ENCODE peak calls at places on chromosomes 7 and 10, in six cellular contexts. F is neuronal stem cell, Q is caudate nucleus, L is Peyer's patch, A is right atrium auricular region, X is esophagus muscularis mucosa. R is an unnamed sample.
A peak's percentile ranks its signal among the peaks of the same experiment; 100 is the strongest.

GRCh38 chr10:124630551-124630950 is 113.6 kb downstream of the FAM53B start:
- DNase-seq in F (no peak), A (no peak), X (no peak), L (no peak), Q (no peak), R (no peak)

GRCh38 chr10:114084225-114084624 is 40.6 kb downstream of the ADRB1 start:
- DNase-seq in Q (no peak), A (no peak), L (no peak), X (no peak), F (no peak), R (no peak)

GRCh38 chr10:121601458-121601857 is 3.2 kb upstream of the FGFR2 start:
- DNase-seq in X (no peak), A (no peak), F (no peak), Q (no peak), L (no peak), R (no peak)

GRCh38 chr7:521221-522070 is 1.8 kb upstream of the PDGFA start:
- DNase-seq in A (peak; percentile 79), L (peak; percentile 47), Q (peak; percentile 23), X (no peak), F (no peak), R (peak; percentile 48)

GRCh38 chr7:7408001-7408770 is 127.5 kb downstream of the COL28A1 start:
- DNase-seq in L (no peak), F (no peak), Q (no peak), A (no peak), X (no peak), R (no peak)

GRCh38 chr10:120511165-120511564 is 54.1 kb downstream of the PLPP4 start:
- DNase-seq in X (peak; percentile 10), L (no peak), Q (no peak), A (no peak), F (no peak), R (no peak)

GRCh38 chr7:86653919-86654659 is 10.4 kb downstream of the GRM3 start:
- DNase-seq in X (no peak), L (no peak), F (peak; percentile 29), A (no peak), Q (peak; percentile 69), R (peak; percentile 9)

GRCh38 chr7:2030475-2031456 is 202.0 kb downstream of the MAD1L1 start:
- DNase-seq in A (no peak), L (no peak), Q (no peak), F (no peak), X (no peak), R (no peak)

GRCh38 chr10:98258683-98259454 is 9.1 kb downstream of the LOXL4 start:
- DNase-seq in L (no peak), F (no peak), X (peak; percentile 57), A (peak; percentile 44), Q (no peak), R (no peak)

GRCh38 chr10:2897619-2898508 is 169.5 kb upstream of the PFKP start:
- DNase-seq in F (no peak), A (peak; percentile 47), L (no peak), Q (no peak), X (no peak), R (no peak)

GRCh38 chr10:124640538-124641231 is 103.5 kb downstream of the FAM53B start:
- DNase-seq in X (no peak), Q (no peak), A (no peak), L (peak; percentile 58), F (peak; percentile 45), R (no peak)

GRCh38 chr10:113303747-113304146 is 249.1 kb upstream of the HABP2 start:
- DNase-seq in Q (no peak), F (no peak), X (no peak), A (no peak), L (no peak), R (peak; percentile 26)

GRCh38 chr10:28249512-28249911 is 53.4 kb downstream of the MPP7 start:
- DNase-seq in X (no peak), A (no peak), L (no peak), Q (no peak), F (no peak), R (no peak)

GRCh38 chr7:137961200-137962177 is 40.4 kb downstream of the CREB3L2 start:
- DNase-seq in Q (no peak), X (no peak), F (no peak), L (no peak), A (no peak), R (no peak)

GRCh38 chr7:89695241-89695640 is 459.0 kb upstream of the STEAP1 start:
- DNase-seq in A (no peak), X (no peak), L (no peak), Q (no peak), F (no peak), R (no peak)

GRCh38 chr10:2948127-2948854 is 119.1 kb upstream of the PFKP start:
- DNase-seq in Q (no peak), F (no peak), L (no peak), X (no peak), A (no peak), R (no peak)

GRCh38 chr7:23235688-23236280 is 10.8 kb upstream of the GPNMB start:
- DNase-seq in F (no peak), Q (no peak), L (no peak), X (peak; percentile 78), A (no peak), R (peak; percentile 27)

GRCh38 chr7:151742713-151743480 is 134.0 kb downstream of the PRKAG2 start:
- DNase-seq in X (no peak), L (no peak), A (no peak), Q (no peak), F (peak; percentile 52), R (peak; percentile 31)

GRCh38 chr10:34719336-34719735 is 95.8 kb downstream of the PARD3 start:
- DNase-seq in Q (no peak), X (no peak), F (no peak), A (no peak), L (no peak), R (no peak)

GRCh38 chr10:120262857-120263547 is 194.0 kb upstream of the PLPP4 start:
- DNase-seq in L (no peak), A (no peak), F (no peak), X (no peak), Q (no peak), R (no peak)

GRCh38 chr7:158410720-158411119 is 176.9 kb downstream of the PTPRN2 start:
- DNase-seq in Q (no peak), F (no peak), A (no peak), X (no peak), L (no peak), R (no peak)

GRCh38 chr10:71077796-71078453 is 134.4 kb upstream of the UNC5B start:
- DNase-seq in F (no peak), L (no peak), Q (no peak), X (peak; percentile 29), A (peak; percentile 32), R (no peak)

GRCh38 chr10:53765311-53765710 is 992.7 kb upstream of the MBL2 start:
- DNase-seq in X (no peak), Q (no peak), L (no peak), F (no peak), A (no peak), R (no peak)

GRCh38 chr7:155455776-155456516 is 2.0 kb upstream of the EN2 start:
- DNase-seq in L (no peak), A (no peak), X (no peak), Q (no peak), F (no peak), R (no peak)

DNA sequence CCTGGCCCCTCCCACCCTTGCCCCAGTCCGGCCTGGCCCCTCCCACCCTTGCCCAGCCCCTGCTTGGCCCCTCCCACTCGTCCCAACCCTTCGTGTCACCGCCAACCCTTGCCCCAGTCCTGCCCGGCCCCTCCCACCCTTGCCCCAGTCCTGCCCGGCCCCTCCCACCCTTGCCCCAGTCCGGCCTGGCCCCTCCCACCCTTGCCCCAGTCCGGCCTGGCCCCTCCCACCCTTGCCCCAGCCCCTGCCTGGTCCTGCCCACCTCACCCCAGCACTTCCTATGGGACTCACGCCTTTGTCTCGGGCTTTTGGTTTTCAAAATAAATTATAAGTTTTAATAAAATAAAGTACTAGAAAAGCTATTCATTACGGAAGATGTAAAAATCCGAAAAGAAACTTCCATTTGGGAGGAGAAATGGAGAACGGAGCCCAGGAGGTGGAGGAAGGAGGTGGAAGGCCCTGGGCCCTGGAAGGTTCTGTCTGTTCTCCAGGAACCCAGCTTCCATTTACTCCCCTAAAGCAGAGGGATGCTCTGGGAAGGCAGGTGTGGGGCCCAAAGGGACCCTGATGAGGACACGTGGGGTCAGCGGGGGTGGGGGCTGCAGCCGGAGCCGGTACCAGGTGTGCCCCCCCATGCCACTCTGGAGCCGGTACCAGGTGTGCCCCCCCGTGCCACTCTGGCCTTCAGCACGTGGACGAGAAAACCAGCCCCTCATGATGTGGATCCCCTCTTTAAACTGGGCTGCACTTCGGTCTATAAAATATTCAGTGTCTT is 52.2 kb downstream of the PWWP2B start:
- DNase-seq in L (no peak), X (no peak), A (no peak), Q (no peak), F (no peak), R (no peak)
- H3K27ac ChIP-seq in L (peak overlapping the region; percentile 43), X (peak overlapping the region; percentile 59), A (no peak overlapping the region), Q (no peak overlapping the region), F (no peak overlapping the region), R (no peak overlapping the region)

DNA sequence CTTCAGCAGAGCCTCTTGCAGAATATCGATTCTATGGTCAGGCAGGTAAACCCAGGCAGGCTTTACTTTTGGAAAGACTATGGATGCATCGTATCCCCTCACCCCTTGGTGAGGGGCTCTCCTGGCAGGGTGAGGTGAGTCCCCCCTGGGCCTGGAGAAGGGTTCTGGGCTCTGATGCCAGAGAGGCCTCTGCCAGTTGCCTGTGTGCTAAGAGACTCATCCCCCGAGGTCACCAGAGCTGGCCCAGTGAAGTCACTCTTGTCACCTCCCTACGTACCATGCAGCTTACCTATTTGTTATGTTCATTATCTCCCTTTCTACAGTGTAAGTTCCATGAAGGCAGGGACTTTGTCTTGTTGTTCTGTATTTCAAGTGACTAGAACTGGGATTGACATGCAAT is 51.3 kb downstream of the TSPAN15 start:
- DNase-seq in Q (no peak), F (no peak), L (no peak), X (no peak), A (peak; percentile 40), R (no peak)
- H3K27ac ChIP-seq in Q (no peak overlapping the region), F (no peak overlapping the region), L (no peak overlapping the region), X (peak overlapping the region; percentile 78), A (no peak overlapping the region), R (no peak overlapping the region)

DNA sequence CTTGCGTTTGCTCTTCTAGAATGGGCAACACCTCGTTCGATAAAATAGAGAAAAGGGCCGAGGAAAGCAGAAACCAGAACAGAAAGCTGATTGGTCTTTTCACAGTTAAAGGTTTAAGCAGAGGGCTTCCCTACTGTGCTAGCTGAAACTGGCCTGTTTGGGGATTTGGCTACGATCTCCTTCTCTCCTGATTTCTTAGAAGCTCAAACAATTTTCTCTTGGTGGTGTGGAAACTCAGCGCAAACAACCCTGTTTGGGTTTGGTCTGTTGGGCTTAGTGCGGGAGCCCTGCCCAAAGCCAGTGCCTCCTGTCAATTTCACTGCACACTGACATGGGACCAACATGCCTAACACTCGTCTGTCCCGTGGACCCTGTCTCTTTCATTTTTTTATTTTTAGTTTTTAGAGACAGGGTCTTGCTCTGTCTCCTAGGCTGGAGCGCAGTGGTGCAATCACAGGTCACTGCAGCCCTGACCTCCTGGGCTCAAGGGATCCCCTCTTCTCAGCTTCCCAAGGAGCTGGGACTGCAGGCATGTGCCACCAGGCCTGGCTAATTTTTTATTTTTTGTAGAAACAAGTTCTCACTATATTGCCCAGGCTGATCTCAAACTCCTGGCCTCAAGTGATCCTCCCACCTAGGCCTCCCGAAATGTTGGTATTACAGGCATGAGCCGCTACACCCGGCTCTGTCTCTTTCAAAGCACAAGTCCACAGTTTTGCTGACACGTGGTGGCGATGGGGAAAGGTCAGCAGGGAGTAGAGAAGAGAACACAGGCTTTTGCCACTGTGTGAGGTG is 16.5 kb upstream of the BNIP3 start:
- DNase-seq in L (no peak), Q (no peak), A (no peak), X (no peak), F (no peak), R (no peak)
- H3K27ac ChIP-seq in L (peak overlapping the region; percentile 46), Q (peak overlapping the region; percentile 9), A (peak overlapping the region; percentile 51), X (peak overlapping the region; percentile 70), F (no peak overlapping the region), R (no peak overlapping the region)

GRCh38 chr10:132065491-132066105 is at the start of gene JAKMIP3:
- DNase-seq in A (peak; percentile 76), F (peak; percentile 27), L (no peak), Q (peak; percentile 76), X (no peak), R (peak; percentile 93)
- H3K27ac ChIP-seq in A (peak within 1 kb of the TSS; percentile 70), F (no peak within 1 kb of the TSS), L (no peak within 1 kb of the TSS), Q (peak within 1 kb of the TSS; percentile 92), X (peak within 1 kb of the TSS; percentile 83), R (peak within 1 kb of the TSS; percentile 57)